ENCODE peak calls at places on chromosomes 3 and 15, in five cellular contexts. One of them, this sample, is unnamed.
A peak's percentile ranks its signal among the peaks of the same experiment; 100 is the strongest.

GRCh38 chr3:54188176-54188791 is 65.9 kb downstream of the CACNA2D3 start:
- DNase-seq in stomach: peak; percentile 42
- DNase-seq in SK-N-MC: peak; percentile 6
- DNase-seq in small intestine: peak; percentile 22
- DNase-seq in HCT116: peak; percentile 7
- DNase-seq in this sample: peak; percentile 66

GRCh38 chr3:130963878-130964277 is 62.7 kb downstream of the ASTE1 start:
- DNase-seq in stomach: no peak
- DNase-seq in SK-N-MC: peak; percentile 34
- DNase-seq in small intestine: no peak
- DNase-seq in HCT116: peak; percentile 73
- DNase-seq in this sample: no peak

GRCh38 chr3:18747383-18747782 is 322.2 kb upstream of the SATB1 start:
- DNase-seq in stomach: no peak
- DNase-seq in SK-N-MC: no peak
- DNase-seq in small intestine: peak; percentile 79
- DNase-seq in HCT116: no peak
- DNase-seq in this sample: no peak

GRCh38 chr3:53646723-53647122 is 152.3 kb downstream of the CACNA1D start:
- DNase-seq in stomach: no peak
- DNase-seq in SK-N-MC: no peak
- DNase-seq in small intestine: no peak
- DNase-seq in HCT116: no peak
- DNase-seq in this sample: no peak

GRCh38 chr3:197792019-197792647 is 1.1 kb downstream of the LRCH3 start:
- DNase-seq in stomach: no peak
- DNase-seq in SK-N-MC: no peak
- DNase-seq in small intestine: no peak
- DNase-seq in HCT116: no peak
- DNase-seq in this sample: no peak

GRCh38 chr3:62184559-62184958 is 188.8 kb downstream of the FEZF2 start:
- DNase-seq in stomach: no peak
- DNase-seq in SK-N-MC: no peak
- DNase-seq in small intestine: no peak
- DNase-seq in HCT116: no peak
- DNase-seq in this sample: no peak

GRCh38 chr3:49636883-49637609 is 37.1 kb upstream of the APEH start:
- DNase-seq in stomach: no peak
- DNase-seq in SK-N-MC: no peak
- DNase-seq in small intestine: no peak
- DNase-seq in HCT116: no peak
- DNase-seq in this sample: no peak

GRCh38 chr3:44954962-44955361 is 21.0 kb downstream of the ZDHHC3 start:
- DNase-seq in stomach: no peak
- DNase-seq in SK-N-MC: no peak
- DNase-seq in small intestine: no peak
- DNase-seq in HCT116: no peak
- DNase-seq in this sample: no peak

GRCh38 chr15:33865416-33865815 is 102.9 kb upstream of the CHRM5 start:
- DNase-seq in stomach: no peak
- DNase-seq in SK-N-MC: no peak
- DNase-seq in small intestine: no peak
- DNase-seq in HCT116: no peak
- DNase-seq in this sample: no peak

GRCh38 chr3:116905805-116906204 is 196.2 kb downstream of the TUSC7 start:
- DNase-seq in stomach: no peak
- DNase-seq in SK-N-MC: no peak
- DNase-seq in small intestine: no peak
- DNase-seq in HCT116: no peak
- DNase-seq in this sample: no peak

GRCh38 chr3:159637895-159638542 is 350.6 kb upstream of the IL12A start:
- DNase-seq in stomach: no peak
- DNase-seq in SK-N-MC: no peak
- DNase-seq in small intestine: no peak
- DNase-seq in HCT116: peak; percentile 22
- DNase-seq in this sample: no peak

GRCh38 chr15:52290329-52290728 is 5.3 kb downstream of the MYO5C start:
- DNase-seq in stomach: no peak
- DNase-seq in SK-N-MC: no peak
- DNase-seq in small intestine: no peak
- DNase-seq in HCT116: no peak
- DNase-seq in this sample: no peak
- H3K27ac ChIP-seq in stomach: peak overlapping the region; percentile 88
- H3K27ac ChIP-seq in SK-N-MC: no peak overlapping the region
- H3K27ac ChIP-seq in small intestine: no peak overlapping the region
- H3K27ac ChIP-seq in HCT116: no peak overlapping the region
- H3K27ac ChIP-seq in this sample: peak overlapping the region; percentile 88

GRCh38 chr3:33215739-33216138 is 2.9 kb downstream of the SUSD5 start:
- DNase-seq in stomach: no peak
- DNase-seq in SK-N-MC: no peak
- DNase-seq in small intestine: no peak
- DNase-seq in HCT116: no peak
- DNase-seq in this sample: no peak

GRCh38 chr3:33221241-33221640 is 2.6 kb upstream of the SUSD5 start:
- DNase-seq in stomach: no peak
- DNase-seq in SK-N-MC: no peak
- DNase-seq in small intestine: no peak
- DNase-seq in HCT116: no peak
- DNase-seq in this sample: no peak

GRCh38 chr3:33218072-33218445 is 551 bp downstream of the SUSD5 start:
- DNase-seq in stomach: no peak
- DNase-seq in SK-N-MC: no peak
- DNase-seq in small intestine: no peak
- DNase-seq in HCT116: no peak
- DNase-seq in this sample: no peak

GRCh38 chr3:33219175-33219487 is 521 bp upstream of the SUSD5 start:
- DNase-seq in stomach: no peak
- DNase-seq in SK-N-MC: no peak
- DNase-seq in small intestine: no peak
- DNase-seq in HCT116: no peak
- DNase-seq in this sample: no peak

DNA sequence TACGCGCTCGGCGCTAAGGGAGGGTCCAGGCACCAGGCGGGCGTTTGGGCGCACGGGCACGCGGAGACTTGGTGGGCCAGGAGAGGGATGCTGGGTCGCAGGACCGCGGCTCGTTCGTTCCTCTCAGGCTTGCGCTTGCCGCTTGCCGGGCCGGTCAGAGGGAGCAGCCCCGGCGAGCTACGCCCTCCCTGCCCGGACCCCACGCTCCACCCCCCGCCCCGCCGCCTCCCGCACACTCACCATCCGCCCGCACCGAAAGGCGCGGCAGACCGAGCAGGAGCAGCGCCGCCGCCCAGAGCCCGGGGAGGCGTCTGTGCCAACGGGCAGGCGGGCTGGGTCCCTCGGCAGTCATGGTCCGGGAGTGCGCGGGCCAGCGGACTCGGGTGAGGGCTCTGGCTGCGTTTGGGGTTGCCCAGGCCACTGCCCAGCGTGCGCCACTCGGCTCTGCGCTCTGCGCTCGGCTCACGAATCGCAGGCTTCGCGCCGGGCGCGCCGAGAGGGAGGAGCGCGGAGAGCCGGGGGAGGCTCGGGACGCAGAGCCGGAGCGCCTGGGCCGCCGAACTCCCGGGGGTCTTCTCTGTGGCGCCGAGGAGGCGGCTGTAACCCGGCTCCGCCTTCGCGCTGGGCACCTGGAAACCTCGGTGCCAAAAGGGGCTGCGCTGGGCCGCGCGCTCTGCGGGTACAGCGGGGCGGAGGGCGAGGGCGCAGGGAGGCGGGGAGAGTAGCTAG is at the start of gene SUSD5:
- DNase-seq in stomach: no peak
- DNase-seq in SK-N-MC: no peak
- DNase-seq in small intestine: no peak
- DNase-seq in HCT116: no peak
- DNase-seq in this sample: no peak
- H3K4me3 ChIP-seq in stomach: peak within 1 kb of the TSS; percentile 42
- H3K4me3 ChIP-seq in SK-N-MC: peak within 1 kb of the TSS; percentile 65
- H3K4me3 ChIP-seq in small intestine: no peak within 1 kb of the TSS
- H3K4me3 ChIP-seq in HCT116: no peak within 1 kb of the TSS
- H3K4me3 ChIP-seq in this sample: no peak within 1 kb of the TSS

GRCh38 chr3:138060792-138061191 is 50.8 kb downstream of the CLDN18 start:
- DNase-seq in stomach: no peak
- DNase-seq in SK-N-MC: no peak
- DNase-seq in small intestine: no peak
- DNase-seq in HCT116: no peak
- DNase-seq in this sample: no peak

GRCh38 chr3:138065939-138066338 is 49.5 kb downstream of the DZIP1L start:
- DNase-seq in stomach: no peak
- DNase-seq in SK-N-MC: no peak
- DNase-seq in small intestine: no peak
- DNase-seq in HCT116: no peak
- DNase-seq in this sample: no peak

GRCh38 chr3:138062037-138062436 is 52.1 kb downstream of the CLDN18 start:
- DNase-seq in stomach: no peak
- DNase-seq in SK-N-MC: no peak
- DNase-seq in small intestine: no peak
- DNase-seq in HCT116: no peak
- DNase-seq in this sample: no peak

GRCh38 chr3:138063416-138063815 is 52.0 kb downstream of the DZIP1L start:
- DNase-seq in stomach: no peak
- DNase-seq in SK-N-MC: no peak
- DNase-seq in small intestine: no peak
- DNase-seq in HCT116: no peak
- DNase-seq in this sample: no peak

DNA sequence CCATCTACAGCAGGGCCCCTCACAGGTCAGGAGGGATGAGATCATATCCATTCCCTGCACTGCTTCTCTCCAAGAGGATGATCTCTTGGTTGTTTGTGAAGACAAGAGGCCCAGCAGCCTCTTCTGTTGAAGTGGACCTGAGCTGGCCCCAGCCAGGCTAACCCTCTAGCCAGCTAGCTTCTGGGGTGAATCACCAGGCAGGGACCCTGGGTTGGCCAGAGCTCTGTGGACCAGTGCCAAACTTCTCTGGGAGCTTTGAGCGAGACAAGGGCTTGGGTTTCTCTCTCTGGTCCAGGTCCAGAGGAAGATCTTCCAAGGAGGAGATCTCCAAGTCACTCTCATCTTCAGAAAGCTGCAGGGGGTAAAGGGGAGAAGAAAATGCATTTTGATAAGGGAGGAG is 52.7 kb downstream of the CLDN18 start:
- DNase-seq in stomach: no peak
- DNase-seq in SK-N-MC: no peak
- DNase-seq in small intestine: no peak
- DNase-seq in HCT116: no peak
- DNase-seq in this sample: no peak
- H3K36me3 ChIP-seq in stomach: peaks cover 63% of the 10 kb centered on the region
- H3K36me3 ChIP-seq in SK-N-MC: no peaks in the 10 kb centered on the region
- H3K36me3 ChIP-seq in small intestine: no peaks in the 10 kb centered on the region
- H3K36me3 ChIP-seq in HCT116: peaks cover 5% of the 10 kb centered on the region
- H3K36me3 ChIP-seq in this sample: no peaks in the 10 kb centered on the region

DNA sequence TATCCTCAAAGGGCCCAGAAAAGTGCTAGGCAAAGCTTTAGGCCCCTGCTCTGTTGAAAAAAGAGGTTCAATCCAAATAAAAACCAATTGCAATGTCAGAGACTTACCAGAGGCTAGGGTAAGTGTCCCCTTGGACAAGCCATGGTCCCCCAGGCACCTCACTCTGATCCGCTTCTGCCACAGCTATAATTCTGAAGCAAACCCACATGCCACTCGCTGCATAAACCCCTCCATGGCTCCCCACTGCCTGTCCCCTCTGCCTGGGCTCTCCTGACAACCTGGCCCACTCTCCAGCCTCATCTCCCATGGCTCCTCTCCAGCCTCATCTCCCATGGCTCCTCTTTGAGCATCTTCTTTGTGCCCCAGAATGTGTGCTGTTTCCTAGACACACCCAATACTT is 169.6 kb upstream of the TLE3 start:
- DNase-seq in stomach: no peak
- DNase-seq in SK-N-MC: no peak
- DNase-seq in small intestine: no peak
- DNase-seq in HCT116: no peak
- DNase-seq in this sample: no peak
- H3K27ac ChIP-seq in stomach: peak overlapping the region; percentile 60
- H3K27ac ChIP-seq in SK-N-MC: no peak overlapping the region
- H3K27ac ChIP-seq in small intestine: no peak overlapping the region
- H3K27ac ChIP-seq in HCT116: no peak overlapping the region
- H3K27ac ChIP-seq in this sample: no peak overlapping the region

GRCh38 chr3:15430624-15431023 is 3.2 kb downstream of the EAF1 start:
- DNase-seq in stomach: no peak
- DNase-seq in SK-N-MC: no peak
- DNase-seq in small intestine: no peak
- DNase-seq in HCT116: no peak
- DNase-seq in this sample: no peak

GRCh38 chr3:15427182-15427880 is at the start of the genes EAF1 and METTL6:
- DNase-seq in stomach: peak; percentile 85
- DNase-seq in SK-N-MC: no peak
- DNase-seq in small intestine: peak; percentile 80
- DNase-seq in HCT116: peak; percentile 58
- DNase-seq in this sample: peak; percentile 84

GRCh38 chr3:15427981-15428380 is 583 bp downstream of the EAF1 start:
- DNase-seq in stomach: no peak
- DNase-seq in SK-N-MC: no peak
- DNase-seq in small intestine: peak; percentile 55
- DNase-seq in HCT116: no peak
- DNase-seq in this sample: peak; percentile 22

GRCh38 chr3:15428539-15428938 is 1.1 kb downstream of the EAF1 start:
- DNase-seq in stomach: no peak
- DNase-seq in SK-N-MC: no peak
- DNase-seq in small intestine: peak; percentile 20
- DNase-seq in HCT116: no peak
- DNase-seq in this sample: no peak

DNA sequence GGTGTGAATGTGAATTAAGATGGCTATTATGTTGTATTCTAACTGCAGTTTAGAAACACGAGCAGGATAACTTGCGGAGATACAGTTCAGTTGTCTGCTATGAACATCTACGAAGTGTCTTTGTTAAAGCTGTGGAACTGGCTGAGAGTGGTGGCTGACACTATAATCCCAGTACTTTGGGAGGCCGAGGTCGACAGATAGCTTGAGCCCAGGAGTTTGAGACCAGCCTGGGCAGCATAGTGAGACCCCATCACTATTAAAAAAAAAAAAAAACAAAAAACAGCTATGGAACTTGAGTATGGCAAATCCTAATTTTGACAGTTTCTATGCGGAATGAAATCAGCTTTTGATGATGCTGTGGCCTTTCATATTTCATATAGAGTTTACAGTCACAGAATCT is 1.7 kb downstream of the EAF1 start:
- DNase-seq in stomach: no peak
- DNase-seq in SK-N-MC: no peak
- DNase-seq in small intestine: no peak
- DNase-seq in HCT116: no peak
- DNase-seq in this sample: no peak
- H3K4me3 ChIP-seq in stomach: no peak overlapping the region
- H3K4me3 ChIP-seq in SK-N-MC: peak overlapping the region; percentile 87
- H3K4me3 ChIP-seq in small intestine: no peak overlapping the region
- H3K4me3 ChIP-seq in HCT116: peak overlapping the region; percentile 99
- H3K4me3 ChIP-seq in this sample: no peak overlapping the region